ENCODE peak calls at places on chromosomes 13 and 19, in eight cellular contexts. One of them, this sample, is unnamed.

GRCh38 chr13:72151241-72151640 is 284.2 kb upstream of the DACH1 start:
- DNase-seq in left ventricle myocardium inferior: no peak
- DNase-seq in HFF-Myc: no peak
- DNase-seq in mucosa of descending colon: no peak
- DNase-seq in A549: no peak
- DNase-seq in cardiac fibroblast: peak; percentile 21
- DNase-seq in sigmoid colon: no peak
- DNase-seq in AG09309: no peak
- DNase-seq in this sample: no peak

GRCh38 chr19:27746691-27747380 is 1466.1 kb downstream of the UQCRFS1 start:
- DNase-seq in AG09309: no peak
- DNase-seq in cardiac fibroblast: peak; percentile 25
- DNase-seq in HFF-Myc: no peak
- DNase-seq in left ventricle myocardium inferior: peak; percentile 46
- DNase-seq in A549: peak; percentile 19
- DNase-seq in mucosa of descending colon: no peak
- DNase-seq in sigmoid colon: peak; percentile 62
- DNase-seq in this sample: peak; percentile 57

GRCh38 chr13:75635101-75635620 is 969 bp upstream of the LMO7 start:
- DNase-seq in A549: no peak
- DNase-seq in cardiac fibroblast: no peak
- DNase-seq in HFF-Myc: no peak
- DNase-seq in sigmoid colon: no peak
- DNase-seq in AG09309: no peak
- DNase-seq in mucosa of descending colon: no peak
- DNase-seq in left ventricle myocardium inferior: no peak
- DNase-seq in this sample: no peak

GRCh38 chr19:41811036-41811435 is 14.6 kb downstream of the CEACAM3 start:
- DNase-seq in left ventricle myocardium inferior: peak; percentile 26
- DNase-seq in HFF-Myc: no peak
- DNase-seq in sigmoid colon: no peak
- DNase-seq in mucosa of descending colon: peak; percentile 62
- DNase-seq in cardiac fibroblast: no peak
- DNase-seq in AG09309: no peak
- DNase-seq in A549: no peak
- DNase-seq in this sample: no peak

GRCh38 chr19:42420055-42420544 is 7.1 kb downstream of the LIPE start:
- DNase-seq in A549: peak; percentile 100
- DNase-seq in mucosa of descending colon: no peak
- DNase-seq in AG09309: no peak
- DNase-seq in left ventricle myocardium inferior: no peak
- DNase-seq in HFF-Myc: no peak
- DNase-seq in cardiac fibroblast: peak; percentile 52
- DNase-seq in sigmoid colon: peak; percentile 58
- DNase-seq in this sample: no peak

GRCh38 chr13:41150058-41150457 is 17.5 kb upstream of the KBTBD6 start:
- DNase-seq in cardiac fibroblast: no peak
- DNase-seq in mucosa of descending colon: no peak
- DNase-seq in sigmoid colon: no peak
- DNase-seq in AG09309: no peak
- DNase-seq in A549: no peak
- DNase-seq in HFF-Myc: no peak
- DNase-seq in left ventricle myocardium inferior: no peak
- DNase-seq in this sample: no peak

GRCh38 chr13:30865131-30866009 is 40.7 kb upstream of the MEDAG start:
- DNase-seq in HFF-Myc: peak; percentile 85
- DNase-seq in left ventricle myocardium inferior: peak; percentile 74
- DNase-seq in mucosa of descending colon: peak; percentile 82
- DNase-seq in A549: peak; percentile 64
- DNase-seq in cardiac fibroblast: peak; percentile 95
- DNase-seq in AG09309: peak; percentile 89
- DNase-seq in sigmoid colon: peak; percentile 92
- DNase-seq in this sample: peak; percentile 79

GRCh38 chr13:51317262-51317661 is 22.2 kb upstream of the SERPINE3 start:
- DNase-seq in HFF-Myc: no peak
- DNase-seq in left ventricle myocardium inferior: no peak
- DNase-seq in cardiac fibroblast: no peak
- DNase-seq in AG09309: peak; percentile 32
- DNase-seq in A549: no peak
- DNase-seq in mucosa of descending colon: no peak
- DNase-seq in sigmoid colon: no peak
- DNase-seq in this sample: no peak

GRCh38 chr19:57978586-57979289 is 4.4 kb upstream of the C19orf18 start:
- DNase-seq in sigmoid colon: no peak
- DNase-seq in AG09309: no peak
- DNase-seq in cardiac fibroblast: no peak
- DNase-seq in HFF-Myc: no peak
- DNase-seq in left ventricle myocardium inferior: no peak
- DNase-seq in mucosa of descending colon: no peak
- DNase-seq in A549: no peak
- DNase-seq in this sample: no peak

GRCh38 chr13:95948646-95949045 is 104.6 kb downstream of the UGGT2 start:
- DNase-seq in A549: no peak
- DNase-seq in sigmoid colon: no peak
- DNase-seq in cardiac fibroblast: peak; percentile 26
- DNase-seq in left ventricle myocardium inferior: no peak
- DNase-seq in AG09309: no peak
- DNase-seq in mucosa of descending colon: no peak
- DNase-seq in HFF-Myc: peak; percentile 29
- DNase-seq in this sample: no peak

GRCh38 chr13:53901593-53901992 is 873.0 kb downstream of the OLFM4 start:
- DNase-seq in HFF-Myc: no peak
- DNase-seq in cardiac fibroblast: no peak
- DNase-seq in AG09309: no peak
- DNase-seq in left ventricle myocardium inferior: no peak
- DNase-seq in sigmoid colon: no peak
- DNase-seq in A549: no peak
- DNase-seq in mucosa of descending colon: no peak
- DNase-seq in this sample: no peak

GRCh38 chr13:80262051-80262695 is 78.8 kb downstream of the SPRY2 start:
- DNase-seq in cardiac fibroblast: no peak
- DNase-seq in A549: no peak
- DNase-seq in AG09309: no peak
- DNase-seq in sigmoid colon: no peak
- DNase-seq in HFF-Myc: no peak
- DNase-seq in left ventricle myocardium inferior: no peak
- DNase-seq in mucosa of descending colon: no peak
- DNase-seq in this sample: no peak

GRCh38 chr19:28454083-28454482 is 758.9 kb downstream of the UQCRFS1 start:
- DNase-seq in AG09309: no peak
- DNase-seq in A549: no peak
- DNase-seq in HFF-Myc: no peak
- DNase-seq in mucosa of descending colon: no peak
- DNase-seq in left ventricle myocardium inferior: no peak
- DNase-seq in cardiac fibroblast: no peak
- DNase-seq in sigmoid colon: no peak
- DNase-seq in this sample: no peak

GRCh38 chr13:91158015-91158390 is 189.5 kb upstream of the MIR17HG start:
- DNase-seq in AG09309: no peak
- DNase-seq in HFF-Myc: no peak
- DNase-seq in A549: no peak
- DNase-seq in cardiac fibroblast: no peak
- DNase-seq in mucosa of descending colon: no peak
- DNase-seq in sigmoid colon: no peak
- DNase-seq in left ventricle myocardium inferior: no peak
- DNase-seq in this sample: no peak

GRCh38 chr19:37930416-37930815 is 23.4 kb downstream of the SIPA1L3 start:
- DNase-seq in A549: no peak
- DNase-seq in HFF-Myc: no peak
- DNase-seq in mucosa of descending colon: peak; percentile 10
- DNase-seq in AG09309: no peak
- DNase-seq in sigmoid colon: no peak
- DNase-seq in cardiac fibroblast: peak; percentile 26
- DNase-seq in left ventricle myocardium inferior: no peak
- DNase-seq in this sample: no peak

GRCh38 chr13:98835156-98835555 is 82.7 kb upstream of the SLC15A1 start:
- DNase-seq in mucosa of descending colon: no peak
- DNase-seq in HFF-Myc: no peak
- DNase-seq in AG09309: no peak
- DNase-seq in A549: no peak
- DNase-seq in cardiac fibroblast: no peak
- DNase-seq in left ventricle myocardium inferior: no peak
- DNase-seq in sigmoid colon: no peak
- DNase-seq in this sample: no peak

GRCh38 chr13:112818040-112818697 is 128.3 kb downstream of the ATP11A start:
- DNase-seq in mucosa of descending colon: no peak
- DNase-seq in HFF-Myc: no peak
- DNase-seq in cardiac fibroblast: no peak
- DNase-seq in A549: no peak
- DNase-seq in AG09309: no peak
- DNase-seq in sigmoid colon: peak; percentile 14
- DNase-seq in left ventricle myocardium inferior: no peak
- DNase-seq in this sample: no peak

GRCh38 chr13:31409678-31410356 is 210.0 kb downstream of the B3GLCT start:
- DNase-seq in HFF-Myc: no peak
- DNase-seq in mucosa of descending colon: no peak
- DNase-seq in cardiac fibroblast: no peak
- DNase-seq in AG09309: no peak
- DNase-seq in sigmoid colon: no peak
- DNase-seq in left ventricle myocardium inferior: no peak
- DNase-seq in A549: no peak
- DNase-seq in this sample: no peak

GRCh38 chr13:91381371-91381770 is 17.1 kb upstream of the GPC5 start:
- DNase-seq in cardiac fibroblast: peak; percentile 51
- DNase-seq in A549: no peak
- DNase-seq in AG09309: no peak
- DNase-seq in HFF-Myc: no peak
- DNase-seq in sigmoid colon: no peak
- DNase-seq in mucosa of descending colon: no peak
- DNase-seq in left ventricle myocardium inferior: no peak
- DNase-seq in this sample: no peak

GRCh38 chr19:3699071-3699740 is 1.1 kb downstream of the PIP5K1C start:
- DNase-seq in AG09309: no peak
- DNase-seq in mucosa of descending colon: peak; percentile 68
- DNase-seq in cardiac fibroblast: peak; percentile 62
- DNase-seq in left ventricle myocardium inferior: peak; percentile 55
- DNase-seq in HFF-Myc: no peak
- DNase-seq in sigmoid colon: peak; percentile 89
- DNase-seq in A549: no peak
- DNase-seq in this sample: peak; percentile 62

GRCh38 chr13:77919351-77920294 is 992 bp upstream of the EDNRB start:
- DNase-seq in mucosa of descending colon: peak; percentile 59
- DNase-seq in left ventricle myocardium inferior: peak; percentile 64
- DNase-seq in cardiac fibroblast: peak; percentile 52
- DNase-seq in AG09309: no peak
- DNase-seq in A549: peak; percentile 5
- DNase-seq in HFF-Myc: no peak
- DNase-seq in sigmoid colon: peak; percentile 79
- DNase-seq in this sample: peak; percentile 41
- H3K4me3 ChIP-seq in mucosa of descending colon: no peak overlapping the region
- H3K4me3 ChIP-seq in left ventricle myocardium inferior: peak overlapping the region; percentile 75
- H3K4me3 ChIP-seq in cardiac fibroblast: peak overlapping the region; percentile 67
- H3K4me3 ChIP-seq in AG09309: no peak overlapping the region
- H3K4me3 ChIP-seq in A549: peak overlapping the region; percentile 38
- H3K4me3 ChIP-seq in HFF-Myc: no peak overlapping the region
- H3K4me3 ChIP-seq in sigmoid colon: peak overlapping the region; percentile 55
- H3K4me3 ChIP-seq in this sample: peak overlapping the region; percentile 69

GRCh38 chr13:37476874-37477273 is 121.7 kb downstream of the POSTN start:
- DNase-seq in mucosa of descending colon: no peak
- DNase-seq in HFF-Myc: no peak
- DNase-seq in cardiac fibroblast: no peak
- DNase-seq in left ventricle myocardium inferior: peak; percentile 14
- DNase-seq in sigmoid colon: no peak
- DNase-seq in AG09309: no peak
- DNase-seq in A549: no peak
- DNase-seq in this sample: no peak

GRCh38 chr13:37475966-37476365 is 122.6 kb downstream of the POSTN start:
- DNase-seq in left ventricle myocardium inferior: no peak
- DNase-seq in A549: no peak
- DNase-seq in AG09309: no peak
- DNase-seq in mucosa of descending colon: no peak
- DNase-seq in sigmoid colon: no peak
- DNase-seq in cardiac fibroblast: no peak
- DNase-seq in HFF-Myc: no peak
- DNase-seq in this sample: no peak

GRCh38 chr13:37475151-37475550 is 123.4 kb downstream of the POSTN start:
- DNase-seq in cardiac fibroblast: no peak
- DNase-seq in mucosa of descending colon: no peak
- DNase-seq in HFF-Myc: no peak
- DNase-seq in A549: no peak
- DNase-seq in AG09309: no peak
- DNase-seq in left ventricle myocardium inferior: no peak
- DNase-seq in sigmoid colon: no peak
- DNase-seq in this sample: no peak

DNA sequence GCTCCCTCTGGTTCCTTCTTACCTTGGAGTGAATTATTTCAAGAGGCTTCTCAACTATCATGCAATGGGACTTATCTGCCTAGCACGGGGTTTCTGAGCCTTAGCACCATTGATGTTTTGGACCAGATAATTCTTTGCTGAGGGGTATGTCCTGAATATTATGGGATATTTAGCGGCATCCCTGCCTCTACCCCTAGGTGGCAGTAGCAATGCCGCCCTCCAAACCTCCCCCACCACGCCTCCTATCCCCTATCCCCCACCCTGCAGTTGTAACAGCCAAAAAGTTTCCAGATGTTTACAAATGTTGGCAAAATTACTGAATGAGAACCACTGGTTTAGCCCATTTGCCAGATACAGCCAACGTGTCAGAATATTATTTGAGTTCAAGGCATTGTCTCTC is 125.5 kb downstream of the POSTN start:
- DNase-seq in HFF-Myc: no peak
- DNase-seq in A549: no peak
- DNase-seq in AG09309: no peak
- DNase-seq in left ventricle myocardium inferior: no peak
- DNase-seq in mucosa of descending colon: no peak
- DNase-seq in cardiac fibroblast: no peak
- DNase-seq in sigmoid colon: no peak
- DNase-seq in this sample: no peak
- TF ChIP-seq CTCF in HFF-Myc: no peak
- TF ChIP-seq CTCF in A549: no peak
- TF ChIP-seq CTCF in AG09309: no peak
- TF ChIP-seq CTCF in left ventricle myocardium inferior: no peak
- TF ChIP-seq CTCF in mucosa of descending colon: no peak
- TF ChIP-seq CTCF in cardiac fibroblast: peak; percentile 12
- TF ChIP-seq CTCF in sigmoid colon: no peak
- TF ChIP-seq CTCF in this sample: no peak

DNA sequence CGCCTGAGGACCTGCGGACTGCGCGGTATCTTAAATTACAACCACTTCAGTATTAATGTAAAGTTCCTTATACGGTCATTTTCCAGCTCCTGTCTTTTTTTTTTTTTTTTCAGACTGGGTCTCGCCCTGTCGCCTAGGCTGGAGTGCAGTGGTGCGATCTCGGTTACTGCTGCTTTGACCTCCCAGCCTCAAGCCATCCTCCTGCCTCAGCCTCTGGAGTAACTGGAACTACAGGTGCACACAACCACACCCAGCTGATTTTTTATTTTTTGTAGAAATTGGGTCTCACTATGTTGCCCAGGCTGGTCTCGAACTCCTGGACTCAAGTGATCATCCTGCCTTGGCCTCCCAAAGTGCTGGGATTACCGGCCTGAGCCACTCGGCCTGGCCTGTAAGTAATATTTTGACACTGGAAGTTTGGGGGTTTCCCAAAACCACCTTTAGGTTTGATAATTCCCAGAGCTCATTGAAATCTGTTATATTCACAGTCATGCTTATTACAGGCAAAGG is 406 bp upstream of the EID2B start:
- DNase-seq in mucosa of descending colon: no peak
- DNase-seq in AG09309: no peak
- DNase-seq in sigmoid colon: no peak
- DNase-seq in cardiac fibroblast: no peak
- DNase-seq in left ventricle myocardium inferior: no peak
- DNase-seq in A549: no peak
- DNase-seq in HFF-Myc: no peak
- DNase-seq in this sample: no peak
- H3K4me3 ChIP-seq in mucosa of descending colon: no peak overlapping the region
- H3K4me3 ChIP-seq in AG09309: no peak overlapping the region
- H3K4me3 ChIP-seq in sigmoid colon: peak overlapping the region; percentile 80
- H3K4me3 ChIP-seq in cardiac fibroblast: no peak overlapping the region
- H3K4me3 ChIP-seq in left ventricle myocardium inferior: peak overlapping the region; percentile 97
- H3K4me3 ChIP-seq in A549: peak overlapping the region; percentile 3
- H3K4me3 ChIP-seq in HFF-Myc: peak overlapping the region; percentile 97
- H3K4me3 ChIP-seq in this sample: peak overlapping the region; percentile 86

GRCh38 chr13:43783820-43784219 is 3.0 kb downstream of the ENOX1 start:
- DNase-seq in HFF-Myc: no peak
- DNase-seq in AG09309: no peak
- DNase-seq in sigmoid colon: no peak
- DNase-seq in A549: peak; percentile 9
- DNase-seq in cardiac fibroblast: peak; percentile 75
- DNase-seq in mucosa of descending colon: no peak
- DNase-seq in left ventricle myocardium inferior: no peak
- DNase-seq in this sample: no peak
- TF ChIP-seq CTCF in HFF-Myc: no peak
- TF ChIP-seq CTCF in AG09309: no peak
- TF ChIP-seq CTCF in sigmoid colon: no peak
- TF ChIP-seq CTCF in A549: no peak
- TF ChIP-seq CTCF in cardiac fibroblast: no peak
- TF ChIP-seq CTCF in mucosa of descending colon: no peak
- TF ChIP-seq CTCF in left ventricle myocardium inferior: no peak
- TF ChIP-seq CTCF in this sample: no peak